ENCODE peak calls at places on chromosomes 2 and 18, in four cellular contexts. One of them, this sample, is unnamed.

GRCh38 chr18:80105369-80106167 is 3.5 kb upstream of the ADNP2 start:
- DNase-seq in activated T-helper 1 cell treated with anti-CD3 and anti-CD28 coated beads, Interleukin-2, amount 50 U/mL, for 16 hours: no peak
- DNase-seq in pons: no peak
- DNase-seq in progenitor cell of endocrine pancreas: no peak
- DNase-seq in this sample: no peak

GRCh38 chr2:241935774-241936173 is 66.2 kb downstream of the RTP5 start:
- DNase-seq in activated T-helper 1 cell treated with anti-CD3 and anti-CD28 coated beads, Interleukin-2, amount 50 U/mL, for 16 hours: no peak
- DNase-seq in pons: no peak
- DNase-seq in progenitor cell of endocrine pancreas: no peak
- DNase-seq in this sample: no peak

GRCh38 chr2:150081775-150082517 is 405.5 kb downstream of the RND3 start:
- DNase-seq in activated T-helper 1 cell treated with anti-CD3 and anti-CD28 coated beads, Interleukin-2, amount 50 U/mL, for 16 hours: no peak
- DNase-seq in pons: no peak
- DNase-seq in progenitor cell of endocrine pancreas: no peak
- DNase-seq in this sample: no peak

GRCh38 chr2:152466925-152467676 is 132.1 kb downstream of the FMNL2 start:
- DNase-seq in activated T-helper 1 cell treated with anti-CD3 and anti-CD28 coated beads, Interleukin-2, amount 50 U/mL, for 16 hours: no peak
- DNase-seq in pons: peak
- DNase-seq in progenitor cell of endocrine pancreas: no peak
- DNase-seq in this sample: no peak

GRCh38 chr18:55506074-55506473 is 81.9 kb downstream of the TCF4 start:
- DNase-seq in activated T-helper 1 cell treated with anti-CD3 and anti-CD28 coated beads, Interleukin-2, amount 50 U/mL, for 16 hours: no peak
- DNase-seq in pons: no peak
- DNase-seq in progenitor cell of endocrine pancreas: no peak
- DNase-seq in this sample: no peak

GRCh38 chr2:97845818-97846217 is 132.4 kb downstream of the ZAP70 start:
- DNase-seq in activated T-helper 1 cell treated with anti-CD3 and anti-CD28 coated beads, Interleukin-2, amount 50 U/mL, for 16 hours: no peak
- DNase-seq in pons: no peak
- DNase-seq in progenitor cell of endocrine pancreas: no peak
- DNase-seq in this sample: no peak

GRCh38 chr2:43634604-43635306 is 2.3 kb upstream of the PLEKHH2 start:
- DNase-seq in activated T-helper 1 cell treated with anti-CD3 and anti-CD28 coated beads, Interleukin-2, amount 50 U/mL, for 16 hours: no peak
- DNase-seq in pons: peak
- DNase-seq in progenitor cell of endocrine pancreas: no peak
- DNase-seq in this sample: no peak

GRCh38 chr2:135870571-135870970 is 5.7 kb downstream of the MCM6 start:
- DNase-seq in activated T-helper 1 cell treated with anti-CD3 and anti-CD28 coated beads, Interleukin-2, amount 50 U/mL, for 16 hours: no peak
- DNase-seq in pons: no peak
- DNase-seq in progenitor cell of endocrine pancreas: no peak
- DNase-seq in this sample: no peak

GRCh38 chr2:230777681-230778080 is 65.0 kb downstream of the CAB39 start:
- DNase-seq in activated T-helper 1 cell treated with anti-CD3 and anti-CD28 coated beads, Interleukin-2, amount 50 U/mL, for 16 hours: no peak
- DNase-seq in pons: no peak
- DNase-seq in progenitor cell of endocrine pancreas: no peak
- DNase-seq in this sample: no peak

GRCh38 chr2:32926708-32927084 is 20.1 kb upstream of the LTBP1 start:
- DNase-seq in activated T-helper 1 cell treated with anti-CD3 and anti-CD28 coated beads, Interleukin-2, amount 50 U/mL, for 16 hours: no peak
- DNase-seq in pons: peak
- DNase-seq in progenitor cell of endocrine pancreas: no peak
- DNase-seq in this sample: no peak

GRCh38 chr2:179837408-179837807 is 24.0 kb downstream of the ZNF385B start:
- DNase-seq in activated T-helper 1 cell treated with anti-CD3 and anti-CD28 coated beads, Interleukin-2, amount 50 U/mL, for 16 hours: no peak
- DNase-seq in pons: no peak
- DNase-seq in progenitor cell of endocrine pancreas: no peak
- DNase-seq in this sample: no peak

GRCh38 chr2:74715071-74715791 is 61.2 kb downstream of the SEMA4F start:
- DNase-seq in activated T-helper 1 cell treated with anti-CD3 and anti-CD28 coated beads, Interleukin-2, amount 50 U/mL, for 16 hours: peak
- DNase-seq in pons: peak
- DNase-seq in progenitor cell of endocrine pancreas: peak
- DNase-seq in this sample: no peak

GRCh38 chr2:71004857-71005256 is 10.2 kb upstream of the TEX261 start:
- DNase-seq in activated T-helper 1 cell treated with anti-CD3 and anti-CD28 coated beads, Interleukin-2, amount 50 U/mL, for 16 hours: no peak
- DNase-seq in pons: no peak
- DNase-seq in progenitor cell of endocrine pancreas: no peak
- DNase-seq in this sample: no peak

GRCh38 chr2:187169108-187169713 is 278.8 kb downstream of the CALCRL start:
- DNase-seq in activated T-helper 1 cell treated with anti-CD3 and anti-CD28 coated beads, Interleukin-2, amount 50 U/mL, for 16 hours: no peak
- DNase-seq in pons: no peak
- DNase-seq in progenitor cell of endocrine pancreas: no peak
- DNase-seq in this sample: no peak

GRCh38 chr2:98091738-98092137 is 4.8 kb downstream of the VWA3B start:
- DNase-seq in activated T-helper 1 cell treated with anti-CD3 and anti-CD28 coated beads, Interleukin-2, amount 50 U/mL, for 16 hours: no peak
- DNase-seq in pons: peak
- DNase-seq in progenitor cell of endocrine pancreas: no peak
- DNase-seq in this sample: no peak

This sample was measured in cortex of kidney.